ENCODE peak calls at places on chromosomes 7 and 10, in nine cellular contexts. One of them, this sample, is unnamed.

GRCh38 chr7:155448632-155449007 is 9.3 kb upstream of the EN2 start:
- DNase-seq in glomerular endothelial cell: no peak
- DNase-seq in fibroblast of gingiva: no peak
- DNase-seq in RPMI7951: no peak
- DNase-seq in GM23248: no peak
- DNase-seq in MCF 10A: no peak
- DNase-seq in posterior cingulate gyrus: no peak
- DNase-seq in stomach: no peak
- DNase-seq in amniotic stem cell: no peak
- DNase-seq in this sample: no peak

GRCh38 chr7:55108401-55108800 is 89.6 kb downstream of the EGFR start:
- DNase-seq in glomerular endothelial cell: no peak
- DNase-seq in fibroblast of gingiva: no peak
- DNase-seq in RPMI7951: no peak
- DNase-seq in GM23248: no peak
- DNase-seq in MCF 10A: no peak
- DNase-seq in posterior cingulate gyrus: no peak
- DNase-seq in stomach: no peak
- DNase-seq in amniotic stem cell: no peak
- DNase-seq in this sample: no peak

GRCh38 chr7:28630350-28630749 is 218.0 kb downstream of the CREB5 start:
- DNase-seq in glomerular endothelial cell: no peak
- DNase-seq in fibroblast of gingiva: peak; percentile 16
- DNase-seq in RPMI7951: no peak
- DNase-seq in GM23248: peak; percentile 62
- DNase-seq in MCF 10A: no peak
- DNase-seq in posterior cingulate gyrus: no peak
- DNase-seq in stomach: no peak
- DNase-seq in amniotic stem cell: no peak
- DNase-seq in this sample: no peak

GRCh38 chr10:76430330-76430729 is 998.9 kb downstream of the LRMDA start:
- DNase-seq in glomerular endothelial cell: no peak
- DNase-seq in fibroblast of gingiva: no peak
- DNase-seq in RPMI7951: peak; percentile 22
- DNase-seq in GM23248: peak; percentile 46
- DNase-seq in MCF 10A: no peak
- DNase-seq in posterior cingulate gyrus: no peak
- DNase-seq in stomach: no peak
- DNase-seq in amniotic stem cell: no peak
- DNase-seq in this sample: no peak

GRCh38 chr7:80748302-80749042 is 110.0 kb downstream of the CD36 start:
- DNase-seq in glomerular endothelial cell: no peak
- DNase-seq in fibroblast of gingiva: no peak
- DNase-seq in RPMI7951: no peak
- DNase-seq in GM23248: no peak
- DNase-seq in MCF 10A: no peak
- DNase-seq in posterior cingulate gyrus: no peak
- DNase-seq in stomach: no peak
- DNase-seq in amniotic stem cell: no peak
- DNase-seq in this sample: no peak

GRCh38 chr7:115827305-115828045 is 203.1 kb downstream of the TFEC start:
- DNase-seq in glomerular endothelial cell: no peak
- DNase-seq in fibroblast of gingiva: no peak
- DNase-seq in RPMI7951: no peak
- DNase-seq in GM23248: no peak
- DNase-seq in MCF 10A: no peak
- DNase-seq in posterior cingulate gyrus: no peak
- DNase-seq in stomach: no peak
- DNase-seq in amniotic stem cell: no peak
- DNase-seq in this sample: no peak

GRCh38 chr7:35699906-35700305 is 5.0 kb upstream of the HERPUD2 start:
- DNase-seq in glomerular endothelial cell: no peak
- DNase-seq in fibroblast of gingiva: no peak
- DNase-seq in RPMI7951: no peak
- DNase-seq in GM23248: no peak
- DNase-seq in MCF 10A: no peak
- DNase-seq in posterior cingulate gyrus: no peak
- DNase-seq in stomach: no peak
- DNase-seq in amniotic stem cell: no peak
- DNase-seq in this sample: no peak

GRCh38 chr7:91657386-91658120 is 222.9 kb downstream of the MTERF1 start:
- DNase-seq in glomerular endothelial cell: no peak
- DNase-seq in fibroblast of gingiva: peak; percentile 80
- DNase-seq in RPMI7951: peak; percentile 6
- DNase-seq in GM23248: peak; percentile 86
- DNase-seq in MCF 10A: peak; percentile 77
- DNase-seq in posterior cingulate gyrus: no peak
- DNase-seq in stomach: no peak
- DNase-seq in amniotic stem cell: no peak
- DNase-seq in this sample: no peak

GRCh38 chr10:43205681-43206390 is 61.0 kb downstream of the RASGEF1A start:
- DNase-seq in glomerular endothelial cell: no peak
- DNase-seq in fibroblast of gingiva: no peak
- DNase-seq in RPMI7951: no peak
- DNase-seq in GM23248: no peak
- DNase-seq in MCF 10A: no peak
- DNase-seq in posterior cingulate gyrus: no peak
- DNase-seq in stomach: no peak
- DNase-seq in amniotic stem cell: no peak
- DNase-seq in this sample: peak; percentile 42

This sample was measured in ureter.